ENCODE peak calls at places on chromosome 11, in nine cellular contexts. W is activated T-cell treated with anti-CD3 and anti-CD28 coated beads, Interleukin-2, amount 50 U/mL, for 48 hours; B is T-cell; E is memory B cell; V is RPMI7951; J is GM23338; U is non-pigmented ciliary epithelial cell; K is Calu3; G is Right ventricle myocardium superior. Q is an unnamed sample.

GRCh38 chr11:131998020-131998419 is 627.6 kb downstream of the NTM start:
- DNase-seq in V (no peak), J (no peak), G (no peak), K (no peak), U (no peak), B (no peak), W (no peak), E (no peak), Q (no peak)

GRCh38 chr11:78419327-78419726 is 1.7 kb upstream of the GAB2 start:
- DNase-seq in V (peak), K (no peak), J (no peak), B (no peak), U (peak), G (peak), W (no peak), E (no peak), Q (no peak)

GRCh38 chr11:119885861-119886567 is 157.0 kb upstream of the NECTIN1 start:
- DNase-seq in W (no peak), V (no peak), B (no peak), G (no peak), E (no peak), U (no peak), K (no peak), J (no peak), Q (no peak)

GRCh38 chr11:48122246-48122645 is 94.4 kb upstream of the OR4B1 start:
- DNase-seq in W (no peak), G (no peak), U (no peak), K (no peak), V (no peak), E (no peak), J (no peak), B (no peak), Q (no peak)

GRCh38 chr11:76033699-76034098 is 172.6 kb downstream of the WNT11 start:
- DNase-seq in J (no peak), B (no peak), G (no peak), W (no peak), U (no peak), K (no peak), V (no peak), E (no peak), Q (no peak)

GRCh38 chr11:65903068-65903481 is 2.9 kb upstream of the FOSL1 start:
- DNase-seq in W (no peak), G (no peak), E (no peak), V (peak), J (peak), K (peak), B (no peak), U (no peak), Q (no peak)

GRCh38 chr11:128453444-128454336 is 133.7 kb downstream of the ETS1 start:
- DNase-seq in K (no peak), E (no peak), U (peak), G (peak), V (peak), B (no peak), W (no peak), J (no peak), Q (no peak)

GRCh38 chr11:96130061-96130460 is 206.2 kb upstream of the MTMR2 start:
- DNase-seq in J (no peak), U (no peak), V (no peak), E (no peak), B (no peak), K (no peak), G (no peak), W (no peak), Q (no peak)

GRCh38 chr11:44564653-44565007 is 833 bp upstream of the CD82 start:
- DNase-seq in G (peak), K (peak), B (no peak), E (no peak), J (peak), W (no peak), V (peak), U (peak), Q (no peak)

GRCh38 chr11:19767691-19768151 is 55.1 kb downstream of the NAV2 start:
- DNase-seq in U (no peak), B (no peak), W (no peak), K (no peak), G (no peak), E (no peak), V (no peak), J (no peak), Q (peak)

GRCh38 chr11:91081440-91082088 is 858.7 kb upstream of the CHORDC1 start:
- DNase-seq in K (no peak), W (no peak), E (no peak), V (peak), G (no peak), U (no peak), B (no peak), J (no peak), Q (no peak)

GRCh38 chr11:111461460-111462240 is 50.5 kb downstream of the BTG4 start:
- DNase-seq in V (no peak), E (no peak), U (no peak), W (no peak), G (no peak), J (no peak), K (no peak), B (no peak), Q (no peak)

GRCh38 chr11:1761110-1761856 is 2.4 kb downstream of the CTSD start:
- DNase-seq in K (no peak), G (peak), V (no peak), B (no peak), U (no peak), E (no peak), W (no peak), J (no peak), Q (no peak)

GRCh38 chr11:129190087-129190486 is 2.0 kb downstream of the ARHGAP32 start:
- DNase-seq in E (no peak), J (no peak), B (no peak), G (no peak), W (no peak), K (peak), V (peak), U (no peak), Q (peak)

GRCh38 chr11:72471005-72471898 is 36.9 kb upstream of the CLPB start:
- DNase-seq in E (peak), G (peak), W (peak), B (peak), K (peak), J (peak), U (peak), V (peak), Q (peak)

GRCh38 chr11:1307163-1307870 is 2.1 kb downstream of the TOLLIP start:
- DNase-seq in K (no peak), W (peak), G (no peak), J (no peak), E (peak), V (no peak), B (no peak), U (no peak), Q (no peak)

GRCh38 chr11:31815743-31816466 is 4.8 kb upstream of the PAX6 start:
- DNase-seq in U (no peak), K (no peak), B (no peak), J (no peak), E (no peak), G (no peak), W (peak), V (peak), Q (no peak)

GRCh38 chr11:13339196-13340153 is 61.9 kb downstream of the BMAL1 start:
- DNase-seq in E (no peak), U (peak), B (peak), G (no peak), J (no peak), V (peak), K (peak), W (no peak), Q (no peak)

GRCh38 chr11:61699737-61700160 is 19.6 kb downstream of the DAGLA start:
- DNase-seq in W (no peak), B (no peak), G (peak), K (peak), E (no peak), J (no peak), V (no peak), U (no peak), Q (no peak)

GRCh38 chr11:4018641-4019040 is 76.0 kb upstream of the RRM1 start:
- DNase-seq in K (no peak), J (no peak), U (no peak), V (peak), E (no peak), G (no peak), W (no peak), B (no peak), Q (no peak)

GRCh38 chr11:117289795-117290194 is 1.4 kb upstream of the BACE1-AS start:
- DNase-seq in W (no peak), K (no peak), J (no peak), G (no peak), E (no peak), U (no peak), V (no peak), B (no peak), Q (no peak)

GRCh38 chr11:73295259-73295995 is 12.6 kb upstream of the ARHGEF17 start:
- DNase-seq in U (no peak), W (peak), G (peak), E (peak), V (peak), J (peak), B (peak), K (peak), Q (peak)

GRCh38 chr11:75387742-75388294 is 11.5 kb upstream of the RPS3 start:
- DNase-seq in U (no peak), B (no peak), W (no peak), E (no peak), J (no peak), G (no peak), K (no peak), V (no peak), Q (no peak)

GRCh38 chr11:1228921-1229451 is 6.1 kb downstream of the MUC5B start:
- DNase-seq in J (peak), G (peak), K (no peak), U (no peak), V (no peak), B (no peak), W (no peak), E (no peak), Q (no peak)

Q was measured in foreskin melanocyte.